ENCODE peak calls at places on chromosomes 7 and 10, in ten cellular contexts. Y is mesendoderm; S is nephron progenitor cell; R is kidney; O is activated CD4-positive, alpha-beta T cell treated with anti-CD3 and anti-CD28 coated beads, Interleukin-2, amount 50 U/mL, for 24 hours; D is endothelial cell; K is CD8-positive, alpha-beta memory T cell; C is GM20000; M is lung microvascular endothelial cell; U is iPS DF 6.9. L is an unnamed sample.

GRCh38 chr7:47792521-47793121 is 155.6 kb downstream of the PKD1L1 start:
- DNase-seq in Y (peak; percentile 40), S (no peak), R (no peak), O (no peak), D (no peak), K (no peak), C (no peak), M (peak; percentile 63), U (no peak), L (no peak)

GRCh38 chr10:8498290-8498689 is 443.8 kb downstream of the GATA3 start:
- DNase-seq in Y (no peak), S (no peak), R (no peak), O (no peak), D (no peak), K (no peak), C (no peak), M (no peak), U (no peak), L (no peak)

GRCh38 chr10:121578298-121578697 is 19.9 kb downstream of the FGFR2 start:
- DNase-seq in Y (no peak), S (no peak), R (no peak), O (no peak), D (no peak), K (no peak), C (no peak), M (no peak), U (no peak), L (no peak)

GRCh38 chr7:141737118-141737835 is 881 bp upstream of the SSBP1 start:
- DNase-seq in Y (no peak), S (no peak), R (no peak), O (no peak), D (no peak), K (peak; percentile 47), C (no peak), M (peak; percentile 45), U (no peak), L (peak; percentile 12)

GRCh38 chr7:30595461-30596042 is 874 bp downstream of the GARS1 start:
- DNase-seq in Y (peak; percentile 26), S (no peak), R (no peak), O (no peak), D (no peak), K (no peak), C (peak; percentile 15), M (peak; percentile 19), U (no peak), L (no peak)

GRCh38 chr10:17075510-17075909 is 54.1 kb downstream of the CUBN start:
- DNase-seq in Y (no peak), S (no peak), R (no peak), O (no peak), D (no peak), K (no peak), C (no peak), M (peak; percentile 88), U (no peak), L (no peak)

GRCh38 chr7:17239683-17240521 is 58.5 kb upstream of the AHR start:
- DNase-seq in Y (peak; percentile 7), S (no peak), R (no peak), O (no peak), D (no peak), K (no peak), C (no peak), M (no peak), U (no peak), L (peak; percentile 33)

GRCh38 chr7:71633571-71634008 is 501.6 kb downstream of the GALNT17 start:
- DNase-seq in Y (peak; percentile 98), S (no peak), R (no peak), O (no peak), D (no peak), K (no peak), C (no peak), M (no peak), U (no peak), L (no peak)

GRCh38 chr10:21926949-21927348 is 76.6 kb downstream of the DNAJC1 start:
- DNase-seq in Y (peak; percentile 67), S (no peak), R (no peak), O (no peak), D (no peak), K (no peak), C (no peak), M (peak; percentile 11), U (no peak), L (no peak)

GRCh38 chr7:135236727-135237126 is 3.1 kb downstream of the STRA8 start:
- DNase-seq in Y (no peak), S (no peak), R (no peak), O (no peak), D (no peak), K (no peak), C (peak; percentile 75), M (no peak), U (no peak), L (no peak)

GRCh38 chr10:48595533-48595932 is 9.3 kb downstream of the ARHGAP22 start:
- DNase-seq in Y (no peak), S (no peak), R (no peak), O (no peak), D (no peak), K (no peak), C (no peak), M (no peak), U (no peak), L (no peak)

GRCh38 chr10:93435621-93436385 is 46.3 kb downstream of the MYOF start:
- DNase-seq in Y (peak; percentile 93), S (no peak), R (no peak), O (no peak), D (no peak), K (no peak), C (no peak), M (peak; percentile 72), U (no peak), L (peak; percentile 43)

GRCh38 chr10:17038627-17039026 is 91.0 kb downstream of the CUBN start:
- DNase-seq in Y (no peak), S (no peak), R (no peak), O (no peak), D (no peak), K (no peak), C (no peak), M (peak; percentile 87), U (no peak), L (no peak)

GRCh38 chr7:133009426-133009825 is 72.5 kb downstream of the CHCHD3 start:
- DNase-seq in Y (no peak), S (no peak), R (no peak), O (no peak), D (no peak), K (no peak), C (no peak), M (no peak), U (no peak), L (no peak)

GRCh38 chr7:93117327-93117726 is 452 bp downstream of the SAMD9 start:
- DNase-seq in Y (no peak), S (no peak), R (no peak), O (no peak), D (no peak), K (no peak), C (no peak), M (no peak), U (no peak), L (no peak)

GRCh38 chr10:59580257-59580863 is 129.3 kb downstream of the SLC16A9 start:
- DNase-seq in Y (peak; percentile 45), S (no peak), R (no peak), O (no peak), D (no peak), K (no peak), C (no peak), M (peak; percentile 47), U (no peak), L (peak; percentile 11)

GRCh38 chr7:47888371-47889265 is 59.6 kb downstream of the PKD1L1 start:
- DNase-seq in Y (no peak), S (no peak), R (peak; percentile 61), O (no peak), D (no peak), K (no peak), C (no peak), M (no peak), U (no peak), L (no peak)

GRCh38 chr10:3784510-3785250 is at the start of gene KLF6:
- DNase-seq in Y (peak; percentile 44), S (no peak), R (peak; percentile 92), O (no peak), D (peak; percentile 36), K (no peak), C (peak; percentile 55), M (peak; percentile 55), U (no peak), L (no peak)

GRCh38 chr7:130672146-130672545 is 3.6 kb upstream of the COPG2 start:
- DNase-seq in Y (no peak), S (no peak), R (no peak), O (no peak), D (no peak), K (no peak), C (no peak), M (no peak), U (no peak), L (no peak)

GRCh38 chr7:95472521-95473160 is 13.1 kb upstream of the ASB4 start:
- DNase-seq in Y (peak; percentile 44), S (peak; percentile 7), R (no peak), O (no peak), D (no peak), K (no peak), C (no peak), M (peak; percentile 26), U (no peak), L (no peak)

GRCh38 chr10:71750124-71750841 is 23.0 kb downstream of the VSIR start:
- DNase-seq in Y (no peak), S (no peak), R (no peak), O (no peak), D (no peak), K (no peak), C (no peak), M (no peak), U (no peak), L (no peak)

GRCh38 chr7:51015581-51015980 is 232.9 kb upstream of the GRB10 start:
- DNase-seq in Y (no peak), S (no peak), R (no peak), O (no peak), D (no peak), K (no peak), C (no peak), M (no peak), U (no peak), L (no peak)

GRCh38 chr7:55449205-55449991 is 84.3 kb downstream of the LANCL2 start:
- DNase-seq in Y (no peak), S (no peak), R (no peak), O (no peak), D (no peak), K (no peak), C (no peak), M (no peak), U (no peak), L (no peak)

GRCh38 chr10:62554632-62555199 is 180.5 kb downstream of the ZNF365 start:
- DNase-seq in Y (peak; percentile 94), S (peak; percentile 3), R (no peak), O (peak; percentile 4), D (no peak), K (peak; percentile 11), C (peak; percentile 49), M (peak; percentile 51), U (peak; percentile 29), L (no peak)

GRCh38 chr10:110007171-110007700 is 548 bp upstream of the ADD3 start:
- DNase-seq in Y (peak; percentile 47), S (no peak), R (no peak), O (peak; percentile 24), D (no peak), K (no peak), C (peak; percentile 68), M (no peak), U (no peak), L (peak; percentile 21)

GRCh38 chr10:17109475-17110207 is 20.0 kb downstream of the CUBN start:
- DNase-seq in Y (no peak), S (no peak), R (no peak), O (no peak), D (no peak), K (no peak), C (no peak), M (no peak), U (no peak), L (no peak)

GRCh38 chr10:99659031-99659867 is at the start of gene ENTPD7:
- DNase-seq in Y (peak; percentile 99), S (peak; percentile 93), R (peak; percentile 98), O (peak; percentile 88), D (peak; percentile 93), K (peak; percentile 84), C (peak; percentile 97), M (peak; percentile 96), U (peak; percentile 92), L (peak; percentile 92)

GRCh38 chr10:104809288-104810090 is 168.4 kb downstream of the SORCS3 start:
- DNase-seq in Y (peak; percentile 92), S (no peak), R (no peak), O (no peak), D (no peak), K (no peak), C (no peak), M (no peak), U (peak; percentile 35), L (no peak)